ENCODE peak calls at places on chromosome 22, in seven cellular contexts. One of them, this sample, is unnamed.

GRCh38 chr22:46622081-46622521 is 1.9 kb downstream of the GRAMD4 start:
- DNase-seq in testis: no peak
- DNase-seq in NCI-H510A treated with DMSO at 0.1 percent for 48 hours: no peak
- DNase-seq in DMS153: no peak
- DNase-seq in activated naive CD4-positive, alpha-beta T cell treated with anti-CD3 and anti-CD28 coated beads, Interleukin-2, amount 50 U/mL, for 16 hours: no peak
- DNase-seq in glutamatergic neuron: no peak
- DNase-seq in EL: no peak
- DNase-seq in this sample: no peak

GRCh38 chr22:30014244-30014643 is 66.0 kb upstream of the HORMAD2 start:
- DNase-seq in testis: no peak
- DNase-seq in NCI-H510A treated with DMSO at 0.1 percent for 48 hours: no peak
- DNase-seq in DMS153: no peak
- DNase-seq in activated naive CD4-positive, alpha-beta T cell treated with anti-CD3 and anti-CD28 coated beads, Interleukin-2, amount 50 U/mL, for 16 hours: no peak
- DNase-seq in glutamatergic neuron: no peak
- DNase-seq in EL: no peak
- DNase-seq in this sample: no peak

GRCh38 chr22:46902998-46903916 is 140.8 kb downstream of the TBC1D22A start:
- DNase-seq in testis: no peak
- DNase-seq in NCI-H510A treated with DMSO at 0.1 percent for 48 hours: no peak
- DNase-seq in DMS153: no peak
- DNase-seq in activated naive CD4-positive, alpha-beta T cell treated with anti-CD3 and anti-CD28 coated beads, Interleukin-2, amount 50 U/mL, for 16 hours: no peak
- DNase-seq in glutamatergic neuron: peak
- DNase-seq in EL: no peak
- DNase-seq in this sample: no peak

GRCh38 chr22:49971232-49972162 is 10.9 kb downstream of the PIM3 start:
- DNase-seq in testis: peak
- DNase-seq in NCI-H510A treated with DMSO at 0.1 percent for 48 hours: no peak
- DNase-seq in DMS153: no peak
- DNase-seq in activated naive CD4-positive, alpha-beta T cell treated with anti-CD3 and anti-CD28 coated beads, Interleukin-2, amount 50 U/mL, for 16 hours: peak
- DNase-seq in glutamatergic neuron: peak
- DNase-seq in EL: peak
- DNase-seq in this sample: peak

GRCh38 chr22:19448739-19449421 is 1.4 kb upstream of the C22orf39 start:
- DNase-seq in testis: no peak
- DNase-seq in NCI-H510A treated with DMSO at 0.1 percent for 48 hours: no peak
- DNase-seq in DMS153: no peak
- DNase-seq in activated naive CD4-positive, alpha-beta T cell treated with anti-CD3 and anti-CD28 coated beads, Interleukin-2, amount 50 U/mL, for 16 hours: peak
- DNase-seq in glutamatergic neuron: no peak
- DNase-seq in EL: no peak
- DNase-seq in this sample: no peak

GRCh38 chr22:20905415-20906386 is 11.5 kb upstream of the CRKL start:
- DNase-seq in testis: no peak
- DNase-seq in NCI-H510A treated with DMSO at 0.1 percent for 48 hours: no peak
- DNase-seq in DMS153: no peak
- DNase-seq in activated naive CD4-positive, alpha-beta T cell treated with anti-CD3 and anti-CD28 coated beads, Interleukin-2, amount 50 U/mL, for 16 hours: no peak
- DNase-seq in glutamatergic neuron: no peak
- DNase-seq in EL: no peak
- DNase-seq in this sample: no peak

GRCh38 chr22:39134366-39135091 is 18.0 kb downstream of the CBX7 start:
- DNase-seq in testis: no peak
- DNase-seq in NCI-H510A treated with DMSO at 0.1 percent for 48 hours: no peak
- DNase-seq in DMS153: no peak
- DNase-seq in activated naive CD4-positive, alpha-beta T cell treated with anti-CD3 and anti-CD28 coated beads, Interleukin-2, amount 50 U/mL, for 16 hours: no peak
- DNase-seq in glutamatergic neuron: no peak
- DNase-seq in EL: no peak
- DNase-seq in this sample: no peak

GRCh38 chr22:50530857-50531545 is 1.2 kb upstream of the TYMP start:
- DNase-seq in testis: peak
- DNase-seq in NCI-H510A treated with DMSO at 0.1 percent for 48 hours: peak
- DNase-seq in DMS153: peak
- DNase-seq in activated naive CD4-positive, alpha-beta T cell treated with anti-CD3 and anti-CD28 coated beads, Interleukin-2, amount 50 U/mL, for 16 hours: peak
- DNase-seq in glutamatergic neuron: peak
- DNase-seq in EL: peak
- DNase-seq in this sample: peak

GRCh38 chr22:28855355-28856094 is 27.8 kb upstream of the ZNRF3 start:
- DNase-seq in testis: peak
- DNase-seq in NCI-H510A treated with DMSO at 0.1 percent for 48 hours: peak
- DNase-seq in DMS153: peak
- DNase-seq in activated naive CD4-positive, alpha-beta T cell treated with anti-CD3 and anti-CD28 coated beads, Interleukin-2, amount 50 U/mL, for 16 hours: peak
- DNase-seq in glutamatergic neuron: no peak
- DNase-seq in EL: peak
- DNase-seq in this sample: peak

GRCh38 chr22:45341503-45341902 is 31.8 kb downstream of the FAM118A start:
- DNase-seq in testis: peak
- DNase-seq in NCI-H510A treated with DMSO at 0.1 percent for 48 hours: no peak
- DNase-seq in DMS153: no peak
- DNase-seq in activated naive CD4-positive, alpha-beta T cell treated with anti-CD3 and anti-CD28 coated beads, Interleukin-2, amount 50 U/mL, for 16 hours: peak
- DNase-seq in glutamatergic neuron: no peak
- DNase-seq in EL: no peak
- DNase-seq in this sample: no peak

GRCh38 chr22:44437493-44438015 is 60.5 kb downstream of the RTL6 start:
- DNase-seq in testis: no peak
- DNase-seq in NCI-H510A treated with DMSO at 0.1 percent for 48 hours: no peak
- DNase-seq in DMS153: no peak
- DNase-seq in activated naive CD4-positive, alpha-beta T cell treated with anti-CD3 and anti-CD28 coated beads, Interleukin-2, amount 50 U/mL, for 16 hours: no peak
- DNase-seq in glutamatergic neuron: no peak
- DNase-seq in EL: no peak
- DNase-seq in this sample: peak

GRCh38 chr22:45930324-45930723 is 46.6 kb downstream of the WNT7B start:
- DNase-seq in testis: no peak
- DNase-seq in NCI-H510A treated with DMSO at 0.1 percent for 48 hours: no peak
- DNase-seq in DMS153: no peak
- DNase-seq in activated naive CD4-positive, alpha-beta T cell treated with anti-CD3 and anti-CD28 coated beads, Interleukin-2, amount 50 U/mL, for 16 hours: no peak
- DNase-seq in glutamatergic neuron: no peak
- DNase-seq in EL: no peak
- DNase-seq in this sample: no peak

GRCh38 chr22:49320714-49321476 is 506.8 kb downstream of the BRD1 start:
- DNase-seq in testis: no peak
- DNase-seq in NCI-H510A treated with DMSO at 0.1 percent for 48 hours: no peak
- DNase-seq in DMS153: no peak
- DNase-seq in activated naive CD4-positive, alpha-beta T cell treated with anti-CD3 and anti-CD28 coated beads, Interleukin-2, amount 50 U/mL, for 16 hours: no peak
- DNase-seq in glutamatergic neuron: no peak
- DNase-seq in EL: no peak
- DNase-seq in this sample: no peak

GRCh38 chr22:28759861-28760560 is 12.5 kb upstream of the CCDC117 start:
- DNase-seq in testis: no peak
- DNase-seq in NCI-H510A treated with DMSO at 0.1 percent for 48 hours: peak
- DNase-seq in DMS153: no peak
- DNase-seq in activated naive CD4-positive, alpha-beta T cell treated with anti-CD3 and anti-CD28 coated beads, Interleukin-2, amount 50 U/mL, for 16 hours: no peak
- DNase-seq in glutamatergic neuron: no peak
- DNase-seq in EL: no peak
- DNase-seq in this sample: peak

GRCh38 chr22:24433868-24434471 is 6.6 kb downstream of the ADORA2A start:
- DNase-seq in testis: no peak
- DNase-seq in NCI-H510A treated with DMSO at 0.1 percent for 48 hours: no peak
- DNase-seq in DMS153: no peak
- DNase-seq in activated naive CD4-positive, alpha-beta T cell treated with anti-CD3 and anti-CD28 coated beads, Interleukin-2, amount 50 U/mL, for 16 hours: no peak
- DNase-seq in glutamatergic neuron: peak
- DNase-seq in EL: peak
- DNase-seq in this sample: peak

GRCh38 chr22:43270314-43270908 is 72.8 kb downstream of the SCUBE1 start:
- DNase-seq in testis: no peak
- DNase-seq in NCI-H510A treated with DMSO at 0.1 percent for 48 hours: no peak
- DNase-seq in DMS153: no peak
- DNase-seq in activated naive CD4-positive, alpha-beta T cell treated with anti-CD3 and anti-CD28 coated beads, Interleukin-2, amount 50 U/mL, for 16 hours: no peak
- DNase-seq in glutamatergic neuron: no peak
- DNase-seq in EL: peak
- DNase-seq in this sample: peak

GRCh38 chr22:39723899-39724351 is 153.4 kb downstream of the CACNA1I start:
- DNase-seq in testis: peak
- DNase-seq in NCI-H510A treated with DMSO at 0.1 percent for 48 hours: no peak
- DNase-seq in DMS153: no peak
- DNase-seq in activated naive CD4-positive, alpha-beta T cell treated with anti-CD3 and anti-CD28 coated beads, Interleukin-2, amount 50 U/mL, for 16 hours: no peak
- DNase-seq in glutamatergic neuron: no peak
- DNase-seq in EL: peak
- DNase-seq in this sample: no peak

GRCh38 chr22:24501366-24502005 is 6.4 kb downstream of the UPB1 start:
- DNase-seq in testis: no peak
- DNase-seq in NCI-H510A treated with DMSO at 0.1 percent for 48 hours: no peak
- DNase-seq in DMS153: no peak
- DNase-seq in activated naive CD4-positive, alpha-beta T cell treated with anti-CD3 and anti-CD28 coated beads, Interleukin-2, amount 50 U/mL, for 16 hours: no peak
- DNase-seq in glutamatergic neuron: no peak
- DNase-seq in EL: no peak
- DNase-seq in this sample: no peak

GRCh38 chr22:30245985-30246901 is at the start of gene LIF:
- DNase-seq in testis: peak
- DNase-seq in NCI-H510A treated with DMSO at 0.1 percent for 48 hours: peak
- DNase-seq in DMS153: no peak
- DNase-seq in activated naive CD4-positive, alpha-beta T cell treated with anti-CD3 and anti-CD28 coated beads, Interleukin-2, amount 50 U/mL, for 16 hours: peak
- DNase-seq in glutamatergic neuron: peak
- DNase-seq in EL: peak
- DNase-seq in this sample: no peak

GRCh38 chr22:24550028-24550901 is 4.7 kb downstream of the GUCD1 start:
- DNase-seq in testis: no peak
- DNase-seq in NCI-H510A treated with DMSO at 0.1 percent for 48 hours: no peak
- DNase-seq in DMS153: no peak
- DNase-seq in activated naive CD4-positive, alpha-beta T cell treated with anti-CD3 and anti-CD28 coated beads, Interleukin-2, amount 50 U/mL, for 16 hours: no peak
- DNase-seq in glutamatergic neuron: no peak
- DNase-seq in EL: no peak
- DNase-seq in this sample: no peak

GRCh38 chr22:27462190-27462589 is 339.4 kb downstream of the MN1 start:
- DNase-seq in testis: no peak
- DNase-seq in NCI-H510A treated with DMSO at 0.1 percent for 48 hours: no peak
- DNase-seq in DMS153: peak
- DNase-seq in activated naive CD4-positive, alpha-beta T cell treated with anti-CD3 and anti-CD28 coated beads, Interleukin-2, amount 50 U/mL, for 16 hours: no peak
- DNase-seq in glutamatergic neuron: no peak
- DNase-seq in EL: no peak
- DNase-seq in this sample: no peak

GRCh38 chr22:33109532-33110148 is 51.5 kb upstream of the SYN3 start:
- DNase-seq in testis: no peak
- DNase-seq in NCI-H510A treated with DMSO at 0.1 percent for 48 hours: no peak
- DNase-seq in DMS153: no peak
- DNase-seq in activated naive CD4-positive, alpha-beta T cell treated with anti-CD3 and anti-CD28 coated beads, Interleukin-2, amount 50 U/mL, for 16 hours: no peak
- DNase-seq in glutamatergic neuron: no peak
- DNase-seq in EL: no peak
- DNase-seq in this sample: no peak

GRCh38 chr22:42938976-42939375 is 76.0 kb downstream of the PACSIN2 start:
- DNase-seq in testis: no peak
- DNase-seq in NCI-H510A treated with DMSO at 0.1 percent for 48 hours: no peak
- DNase-seq in DMS153: no peak
- DNase-seq in activated naive CD4-positive, alpha-beta T cell treated with anti-CD3 and anti-CD28 coated beads, Interleukin-2, amount 50 U/mL, for 16 hours: no peak
- DNase-seq in glutamatergic neuron: no peak
- DNase-seq in EL: no peak
- DNase-seq in this sample: no peak